ENCODE peak calls at places on chromosomes 4 and X, in four cellular contexts. One of them, this sample, is unnamed. For H3K4me1, the result is how much of the 10 kb centered on the place peaks cover.

GRCh38 chr4:128135391-128135790 is 74.3 kb downstream of the LARP1B start:
- DNase-seq in OCI-LY7: no peak
- DNase-seq in HCT116: no peak
- DNase-seq in CD4-positive, alpha-beta memory T cell: no peak
- DNase-seq in this sample: no peak

GRCh38 chrX:18286322-18286831 is 65.7 kb upstream of the BEND2 start:
- DNase-seq in OCI-LY7: no peak
- DNase-seq in HCT116: no peak
- DNase-seq in CD4-positive, alpha-beta memory T cell: no peak
- DNase-seq in this sample: no peak

GRCh38 chr4:141730805-141731204 is 94.4 kb downstream of the IL15 start:
- DNase-seq in OCI-LY7: no peak
- DNase-seq in HCT116: no peak
- DNase-seq in CD4-positive, alpha-beta memory T cell: no peak
- DNase-seq in this sample: no peak

GRCh38 chrX:65532016-65532415 is 2.6 kb downstream of the LAS1L start:
- DNase-seq in OCI-LY7: no peak
- DNase-seq in HCT116: no peak
- DNase-seq in CD4-positive, alpha-beta memory T cell: no peak
- DNase-seq in this sample: no peak

GRCh38 chrX:53256446-53257041 is 24.8 kb downstream of the IQSEC2 start:
- DNase-seq in OCI-LY7: no peak
- DNase-seq in HCT116: no peak
- DNase-seq in CD4-positive, alpha-beta memory T cell: no peak
- DNase-seq in this sample: no peak

GRCh38 chr4:173367946-173368345 is 2.8 kb upstream of the SAP30 start:
- DNase-seq in OCI-LY7: peak
- DNase-seq in HCT116: no peak
- DNase-seq in CD4-positive, alpha-beta memory T cell: no peak
- DNase-seq in this sample: no peak

GRCh38 chr4:48033825-48034413 is 17.3 kb downstream of the NIPAL1 start:
- DNase-seq in OCI-LY7: peak
- DNase-seq in HCT116: peak
- DNase-seq in CD4-positive, alpha-beta memory T cell: peak
- DNase-seq in this sample: peak

GRCh38 chr4:122764808-122765189 is 32.3 kb downstream of the BBS12 start:
- DNase-seq in OCI-LY7: no peak
- DNase-seq in HCT116: no peak
- DNase-seq in CD4-positive, alpha-beta memory T cell: no peak
- DNase-seq in this sample: no peak

GRCh38 chr4:61220556-61220955 is 20.4 kb downstream of the ADGRL3 start:
- DNase-seq in OCI-LY7: no peak
- DNase-seq in HCT116: no peak
- DNase-seq in CD4-positive, alpha-beta memory T cell: no peak
- DNase-seq in this sample: no peak

GRCh38 chrX:53287493-53288138 is 6.2 kb upstream of the IQSEC2 start:
- DNase-seq in OCI-LY7: peak
- DNase-seq in HCT116: peak
- DNase-seq in CD4-positive, alpha-beta memory T cell: peak
- DNase-seq in this sample: peak

GRCh38 chrX:11239230-11239629 is 54.0 kb upstream of the AMELX start:
- DNase-seq in OCI-LY7: no peak
- DNase-seq in HCT116: no peak
- DNase-seq in CD4-positive, alpha-beta memory T cell: no peak
- DNase-seq in this sample: no peak

GRCh38 chr4:94678896-94679295 is 78.9 kb upstream of the BMPR1B start:
- DNase-seq in OCI-LY7: no peak
- DNase-seq in HCT116: no peak
- DNase-seq in CD4-positive, alpha-beta memory T cell: no peak
- DNase-seq in this sample: no peak

GRCh38 chr4:78002260-78002659 is 54.9 kb upstream of the FRAS1 start:
- DNase-seq in OCI-LY7: no peak
- DNase-seq in HCT116: no peak
- DNase-seq in CD4-positive, alpha-beta memory T cell: no peak
- DNase-seq in this sample: no peak

GRCh38 chr4:152559641-152560040 is 23.7 kb upstream of the FBXW7 start:
- DNase-seq in OCI-LY7: no peak
- DNase-seq in HCT116: no peak
- DNase-seq in CD4-positive, alpha-beta memory T cell: no peak
- DNase-seq in this sample: no peak

GRCh38 chr4:101020956-101021355 is 326.4 kb downstream of the PPP3CA start:
- DNase-seq in OCI-LY7: no peak
- DNase-seq in HCT116: peak
- DNase-seq in CD4-positive, alpha-beta memory T cell: peak
- DNase-seq in this sample: peak

GRCh38 chr4:8747896-8748575 is 123.6 kb downstream of the HMX1 start:
- DNase-seq in OCI-LY7: no peak
- DNase-seq in HCT116: no peak
- DNase-seq in CD4-positive, alpha-beta memory T cell: no peak
- DNase-seq in this sample: no peak

GRCh38 chr4:4730214-4730613 is 129.3 kb upstream of the MSX1 start:
- DNase-seq in OCI-LY7: no peak
- DNase-seq in HCT116: no peak
- DNase-seq in CD4-positive, alpha-beta memory T cell: no peak
- DNase-seq in this sample: no peak

GRCh38 chrX:70009970-70010369 is 39.8 kb downstream of the AWAT2 start:
- DNase-seq in OCI-LY7: no peak
- DNase-seq in HCT116: no peak
- DNase-seq in CD4-positive, alpha-beta memory T cell: no peak
- DNase-seq in this sample: no peak

GRCh38 chrX:35292522-35292921 is 349.9 kb downstream of the FAM47B start:
- DNase-seq in OCI-LY7: no peak
- DNase-seq in HCT116: no peak
- DNase-seq in CD4-positive, alpha-beta memory T cell: no peak
- DNase-seq in this sample: no peak

GRCh38 chrX:1598021-1598875 is 6.8 kb downstream of the AKAP17A start:
- DNase-seq in OCI-LY7: no peak
- DNase-seq in HCT116: no peak
- DNase-seq in CD4-positive, alpha-beta memory T cell: peak
- DNase-seq in this sample: no peak

GRCh38 chr4:83320548-83320947 is 14.1 kb downstream of the HPSE start:
- DNase-seq in OCI-LY7: no peak
- DNase-seq in HCT116: no peak
- DNase-seq in CD4-positive, alpha-beta memory T cell: no peak
- DNase-seq in this sample: peak

GRCh38 chrX:43716696-43717095 is 60.6 kb downstream of the MAOA start:
- DNase-seq in OCI-LY7: no peak
- DNase-seq in HCT116: no peak
- DNase-seq in CD4-positive, alpha-beta memory T cell: no peak
- DNase-seq in this sample: no peak

GRCh38 chr4:89158884-89159503 is 47.7 kb downstream of the TIGD2 start:
- DNase-seq in OCI-LY7: peak
- DNase-seq in HCT116: peak
- DNase-seq in CD4-positive, alpha-beta memory T cell: no peak
- DNase-seq in this sample: peak

GRCh38 chr4:94338681-94339351 is 3.8 kb downstream of the HPGDS start:
- DNase-seq in OCI-LY7: no peak
- DNase-seq in HCT116: no peak
- DNase-seq in CD4-positive, alpha-beta memory T cell: no peak
- DNase-seq in this sample: peak

GRCh38 chrX:154021131-154021611 is 1.5 kb upstream of the IRAK1 start:
- DNase-seq in OCI-LY7: no peak
- DNase-seq in HCT116: no peak
- DNase-seq in CD4-positive, alpha-beta memory T cell: peak
- DNase-seq in this sample: no peak

GRCh38 chr4:1654216-1654945 is 29.7 kb downstream of the FAM53A start:
- DNase-seq in OCI-LY7: no peak
- DNase-seq in HCT116: no peak
- DNase-seq in CD4-positive, alpha-beta memory T cell: no peak
- DNase-seq in this sample: no peak

DNA sequence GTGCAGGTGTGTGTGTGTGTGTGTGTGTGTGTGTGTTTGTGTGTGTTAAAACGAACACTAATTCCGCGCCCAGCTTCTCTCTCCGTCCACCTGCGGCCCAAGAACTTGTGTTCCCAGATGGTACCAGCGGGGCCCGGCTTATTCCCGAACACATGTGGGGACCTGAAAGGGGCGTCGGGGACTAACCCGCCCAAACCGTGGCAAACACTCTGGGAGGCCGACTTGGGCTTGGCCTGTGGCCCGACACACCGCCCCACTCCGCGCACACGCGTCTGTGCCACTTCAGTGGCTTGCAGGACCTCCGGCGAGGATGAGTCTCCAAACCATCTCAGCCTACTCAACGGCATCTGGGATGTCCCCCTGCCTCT is 870 bp upstream of the HHIP start:
- DNase-seq in OCI-LY7: no peak
- DNase-seq in HCT116: no peak
- DNase-seq in CD4-positive, alpha-beta memory T cell: no peak
- DNase-seq in this sample: no peak
- H3K4me3 ChIP-seq in OCI-LY7: no peak
- H3K4me3 ChIP-seq in HCT116: no peak
- H3K4me3 ChIP-seq in CD4-positive, alpha-beta memory T cell: no peak
- H3K4me3 ChIP-seq in this sample: no peak

DNA sequence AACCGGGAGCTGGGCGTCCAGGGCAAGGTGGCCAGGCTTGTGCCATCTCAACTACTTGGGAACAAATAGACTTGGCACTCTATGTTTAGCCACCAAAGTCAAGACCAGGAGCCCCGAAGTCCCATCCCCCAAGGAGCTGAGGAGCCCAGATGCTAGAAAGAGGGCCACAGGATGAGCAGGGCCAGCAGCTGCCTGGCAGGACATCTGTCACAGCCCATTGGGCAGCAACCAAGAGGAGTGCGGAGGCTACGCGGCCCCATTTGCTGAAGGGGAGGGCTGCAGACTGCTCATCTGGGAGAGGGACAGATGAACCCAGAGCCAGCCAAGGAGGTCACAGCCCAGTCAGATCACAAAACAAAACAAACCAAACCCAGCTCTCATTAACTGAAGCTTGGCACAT is 22.9 kb upstream of the SOWAHD start:
- DNase-seq in OCI-LY7: no peak
- DNase-seq in HCT116: no peak
- DNase-seq in CD4-positive, alpha-beta memory T cell: no peak
- DNase-seq in this sample: no peak
- H3K27ac ChIP-seq in OCI-LY7: no peak
- H3K27ac ChIP-seq in HCT116: no peak
- H3K27ac ChIP-seq in CD4-positive, alpha-beta memory T cell: no peak
- H3K27ac ChIP-seq in this sample: no peak

DNA sequence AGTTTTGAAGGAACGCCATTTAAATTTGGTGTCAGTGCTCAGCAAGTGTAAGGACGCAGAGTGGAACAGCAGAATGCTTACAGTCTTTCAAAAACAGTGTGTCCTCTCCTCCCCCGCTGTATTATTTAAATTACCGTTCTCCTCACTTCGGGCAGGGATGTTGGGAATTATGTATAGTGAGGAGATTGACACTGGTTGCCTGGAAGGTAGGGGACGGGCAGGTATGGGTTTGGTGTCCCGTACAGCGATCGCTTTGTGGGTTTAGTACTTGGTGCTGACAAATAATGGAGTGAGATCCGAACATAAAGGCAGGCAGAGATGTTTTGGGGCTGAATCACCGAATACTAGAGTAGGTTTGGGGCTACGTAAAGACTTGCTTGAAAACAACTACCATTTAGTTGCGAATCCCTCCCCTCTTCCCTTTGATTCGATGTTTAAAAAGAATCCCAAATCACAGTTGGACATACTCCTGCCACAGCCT is 2.1 kb upstream of the NKX3-2 start:
- DNase-seq in OCI-LY7: no peak
- DNase-seq in HCT116: no peak
- DNase-seq in CD4-positive, alpha-beta memory T cell: no peak
- DNase-seq in this sample: no peak
- H3K4me1 ChIP-seq in OCI-LY7: under half
- H3K4me1 ChIP-seq in HCT116: under half
- H3K4me1 ChIP-seq in CD4-positive, alpha-beta memory T cell: half or more
- H3K4me1 ChIP-seq in this sample: half or more

DNA sequence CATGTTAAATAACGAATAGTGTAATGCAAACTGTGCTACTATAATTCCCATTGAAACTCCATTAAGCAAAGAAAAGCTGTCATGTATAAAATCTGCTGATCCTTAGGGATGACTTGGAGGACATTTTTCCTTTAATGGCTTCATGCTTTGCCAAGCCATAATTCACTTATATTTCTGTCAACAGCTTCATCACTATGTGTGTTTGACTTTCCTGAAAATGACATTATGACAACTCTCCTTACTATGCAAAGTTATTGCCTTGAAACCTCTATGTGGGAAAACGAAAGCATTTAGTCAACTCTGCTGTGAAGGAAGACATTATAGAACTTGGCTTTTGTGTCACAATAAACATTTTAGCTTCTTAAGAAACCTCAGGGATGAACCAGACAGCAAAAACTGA is 210.5 kb downstream of the GRXCR1 start:
- DNase-seq in OCI-LY7: no peak
- DNase-seq in HCT116: no peak
- DNase-seq in CD4-positive, alpha-beta memory T cell: no peak
- DNase-seq in this sample: no peak
- H3K4me3 ChIP-seq in OCI-LY7: no peak
- H3K4me3 ChIP-seq in HCT116: no peak
- H3K4me3 ChIP-seq in CD4-positive, alpha-beta memory T cell: no peak
- H3K4me3 ChIP-seq in this sample: no peak

GRCh38 chrX:9587551-9588096 is 122.8 kb downstream of the TBL1X start:
- DNase-seq in OCI-LY7: no peak
- DNase-seq in HCT116: no peak
- DNase-seq in CD4-positive, alpha-beta memory T cell: no peak
- DNase-seq in this sample: no peak
- H3K27ac ChIP-seq in OCI-LY7: no peak
- H3K27ac ChIP-seq in HCT116: no peak
- H3K27ac ChIP-seq in CD4-positive, alpha-beta memory T cell: no peak
- H3K27ac ChIP-seq in this sample: no peak

DNA sequence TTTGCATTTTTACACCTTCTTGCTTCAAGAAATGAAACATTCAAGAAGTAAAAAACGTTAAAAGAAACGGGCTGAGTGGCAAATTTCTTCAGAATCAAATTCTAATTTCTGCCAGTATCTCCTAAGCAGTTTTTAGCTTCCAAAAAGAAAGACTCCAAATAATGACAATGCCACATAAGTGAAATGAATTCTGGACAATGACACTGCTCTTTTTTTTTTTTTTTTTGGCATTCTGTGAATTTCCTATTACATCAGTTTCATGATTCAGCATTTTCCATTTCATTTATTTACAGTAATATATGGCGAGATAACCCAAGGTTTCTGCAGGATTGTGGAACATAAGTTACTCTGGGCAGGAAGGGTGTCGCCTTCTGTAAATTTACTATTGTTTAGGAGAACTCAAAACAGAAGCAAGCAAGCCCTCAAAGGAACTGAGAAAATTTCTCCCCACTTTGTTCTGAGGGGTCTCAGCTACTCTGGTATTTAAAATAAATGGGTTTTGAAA is 1.3 kb downstream of the SEL1L3 start:
- DNase-seq in OCI-LY7: peak
- DNase-seq in HCT116: no peak
- DNase-seq in CD4-positive, alpha-beta memory T cell: no peak
- DNase-seq in this sample: peak
- H3K4me1 ChIP-seq in OCI-LY7: half or more
- H3K4me1 ChIP-seq in HCT116: under half
- H3K4me1 ChIP-seq in CD4-positive, alpha-beta memory T cell: half or more
- H3K4me1 ChIP-seq in this sample: half or more

This sample was measured in CD4-positive, CD25-positive, alpha-beta regulatory T cell.